ENCODE peak calls at places on chromosome 21, in four cellular contexts. B is uterus, G is cardiac muscle cell, M is left ventricle myocardium inferior. A is an unnamed sample. For H3K36me3, the result is how much of the 10 kb centered on the place peaks cover.

GRCh38 chr21:28823464-28823863 is 169.2 kb downstream of the LTN1 start:
- DNase-seq in G (no peak), M (no peak), B (no peak), A (no peak)

GRCh38 chr21:26945916-26946315 is 21.0 kb downstream of the ADAMTS5 start:
- DNase-seq in G (peak), B (peak), M (peak), A (no peak)

GRCh38 chr21:38804617-38805281 is 980 bp upstream of the ETS2 start:
- DNase-seq in M (peak), G (peak), B (peak), A (peak)

GRCh38 chr21:25901580-25901979 is 166.8 kb downstream of the GABPA start:
- DNase-seq in G (no peak), B (no peak), M (no peak), A (no peak)

GRCh38 chr21:16535100-16535418 is 805.3 kb downstream of the USP25 start:
- DNase-seq in B (peak), G (no peak), M (peak), A (peak)

GRCh38 chr21:20207335-20207734 is 790.9 kb upstream of the NCAM2 start:
- DNase-seq in M (no peak), G (no peak), B (no peak), A (no peak)

GRCh38 chr21:19123053-19123452 is 719.5 kb upstream of the TMPRSS15 start:
- DNase-seq in M (no peak), G (no peak), B (no peak), A (no peak)

GRCh38 chr21:32414579-32415358 is 2.3 kb downstream of the EVA1C start:
- DNase-seq in B (no peak), M (no peak), G (no peak), A (no peak)

GRCh38 chr21:33064623-33064996 is 5.3 kb upstream of the OLIG1 start:
- DNase-seq in G (no peak), M (no peak), B (no peak), A (no peak)

GRCh38 chr21:26815197-26815596 is 30.0 kb downstream of the ADAMTS1 start:
- DNase-seq in M (no peak), B (no peak), G (no peak), A (no peak)

GRCh38 chr21:36288651-36289243 is 31.2 kb upstream of the MORC3 start:
- DNase-seq in G (no peak), B (no peak), M (no peak), A (peak)

GRCh38 chr21:28333455-28334108 is 659.1 kb downstream of the LTN1 start:
- DNase-seq in M (no peak), G (no peak), B (no peak), A (no peak)

GRCh38 chr21:38527737-38528136 is 29.5 kb upstream of the ERG start:
- DNase-seq in B (no peak), M (no peak), G (no peak), A (no peak)

GRCh38 chr21:28605138-28605537 is 387.5 kb downstream of the LTN1 start:
- DNase-seq in G (peak), B (no peak), M (no peak), A (no peak)

GRCh38 chr21:39029086-39029772 is 154.0 kb downstream of the PSMG1 start:
- DNase-seq in B (no peak), M (no peak), G (peak), A (no peak)

GRCh38 chr21:24693779-24694178 is 913.5 kb downstream of the MRPL39 start:
- DNase-seq in B (no peak), M (no peak), G (no peak), A (no peak)

GRCh38 chr21:36079010-36079649 is 9.3 kb downstream of the CBR1 start:
- DNase-seq in G (no peak), B (no peak), M (no peak), A (no peak)

GRCh38 chr21:25670726-25671125 is 31.7 kb downstream of the JAM2 start:
- DNase-seq in M (no peak), B (no peak), G (no peak), A (no peak)

GRCh38 chr21:39188521-39189139 is 5.4 kb upstream of the PSMG1 start:
- DNase-seq in G (no peak), B (no peak), M (no peak), A (no peak)

GRCh38 chr21:39006653-39007417 is 176.4 kb downstream of the PSMG1 start:
- DNase-seq in M (peak), B (peak), G (no peak), A (peak)

GRCh38 chr21:17930102-17930501 is 110.9 kb upstream of the C21orf91 start:
- DNase-seq in B (no peak), M (no peak), G (no peak), A (no peak)

DNA sequence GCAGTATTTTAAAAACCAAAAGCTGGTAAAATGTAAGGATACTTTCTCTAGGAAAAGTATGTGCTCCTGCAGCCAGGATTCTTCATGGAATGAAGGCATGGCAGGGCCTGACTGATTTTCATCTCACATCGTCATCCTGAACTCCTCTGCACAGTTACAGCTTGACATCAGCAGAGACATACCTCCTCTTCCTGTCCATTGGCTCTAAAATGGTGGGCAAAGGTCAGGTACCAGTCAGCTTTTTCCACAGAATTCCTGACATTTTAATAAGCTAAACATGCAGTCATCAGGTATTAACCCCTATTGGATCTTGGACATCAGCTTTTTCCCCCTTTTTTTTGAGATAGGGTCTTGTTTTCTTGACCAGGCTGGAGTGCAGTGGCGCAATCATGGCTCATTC is 5.8 kb downstream of the PCNT start:
- DNase-seq in B (no peak), G (no peak), M (no peak), A (no peak)
- H3K36me3 ChIP-seq in B (under half), G (under half), M (under half), A (half or more)

GRCh38 chr21:43694437-43695079 is 24.4 kb upstream of the PDXK start:
- DNase-seq in B (no peak), G (no peak), M (no peak), A (no peak)
- H3K36me3 ChIP-seq in B (under half), G (under half), M (half or more), A (half or more)

GRCh38 chr21:46349134-46349760 is 25.3 kb downstream of the PCNT start:
- DNase-seq in B (no peak), G (no peak), M (no peak), A (no peak)
- H3K36me3 ChIP-seq in B (under half), G (under half), M (half or more), A (half or more)

GRCh38 chr21:46344219-46344915 is 20.4 kb downstream of the PCNT start:
- DNase-seq in G (no peak), B (no peak), M (no peak), A (no peak)
- H3K36me3 ChIP-seq in G (under half), B (under half), M (under half), A (under half)

DNA sequence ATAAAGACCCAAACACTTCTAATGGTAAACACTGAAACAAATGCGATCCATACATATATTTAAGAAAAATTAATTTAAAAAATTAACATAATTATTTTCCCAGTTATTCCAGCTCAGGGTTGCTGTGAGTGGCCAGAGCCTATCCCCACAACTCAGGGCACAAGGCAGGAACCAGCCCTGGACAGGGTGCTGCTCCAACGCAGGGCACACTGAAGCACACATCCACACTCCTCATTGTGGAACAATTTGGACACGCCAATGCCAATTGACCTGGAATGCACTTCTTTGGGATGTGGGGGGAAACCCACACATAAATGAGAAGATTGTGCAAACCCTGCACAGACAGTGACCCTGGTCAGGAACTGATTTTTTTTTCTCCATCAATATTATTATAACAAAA is 23.4 kb downstream of the SAMSN1 start:
- DNase-seq in G (no peak), M (no peak), B (no peak), A (no peak)
- H3K36me3 ChIP-seq in G (under half), M (under half), B (under half), A (under half)

GRCh38 chr21:41750051-41750450 is 16.8 kb downstream of the RIPK4 start:
- DNase-seq in B (no peak), M (no peak), G (no peak), A (no peak)
- H3K36me3 ChIP-seq in B (under half), M (under half), G (under half), A (under half)

DNA sequence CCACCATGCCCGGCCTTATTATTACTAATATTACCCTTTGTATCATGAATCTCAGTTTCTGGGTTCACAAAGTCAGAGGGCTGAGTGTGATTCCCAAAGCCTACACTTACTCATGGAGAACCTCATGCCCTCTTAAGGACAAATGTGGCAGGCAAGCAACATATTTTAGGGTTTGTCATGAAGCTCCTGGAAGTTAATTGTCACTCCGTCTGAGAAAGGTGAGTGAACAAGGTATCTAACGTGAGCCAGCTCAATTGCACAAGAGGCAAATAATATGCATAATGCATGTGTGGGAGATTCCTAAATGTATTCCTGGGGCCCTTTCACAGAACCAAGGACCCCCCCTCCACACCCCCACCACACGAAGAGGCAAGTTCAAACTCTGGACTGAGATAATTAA is 10.1 kb upstream of the TIAM1 start:
- DNase-seq in G (no peak), M (no peak), B (no peak), A (no peak)
- H3K36me3 ChIP-seq in G (under half), M (under half), B (under half), A (under half)

GRCh38 chr21:34817821-34818662 is 149.2 kb downstream of the CLIC6 start:
- DNase-seq in M (no peak), B (no peak), G (no peak), A (no peak)

GRCh38 chr21:34820051-34820450 is 151.3 kb downstream of the CLIC6 start:
- DNase-seq in G (no peak), M (no peak), B (no peak), A (no peak)

GRCh38 chr21:34819357-34819999 is 150.7 kb downstream of the CLIC6 start:
- DNase-seq in M (no peak), B (no peak), G (no peak), A (no peak)

GRCh38 chr21:34815831-34816700 is 147.3 kb downstream of the CLIC6 start:
- DNase-seq in M (no peak), G (no peak), B (no peak), A (no peak)

DNA sequence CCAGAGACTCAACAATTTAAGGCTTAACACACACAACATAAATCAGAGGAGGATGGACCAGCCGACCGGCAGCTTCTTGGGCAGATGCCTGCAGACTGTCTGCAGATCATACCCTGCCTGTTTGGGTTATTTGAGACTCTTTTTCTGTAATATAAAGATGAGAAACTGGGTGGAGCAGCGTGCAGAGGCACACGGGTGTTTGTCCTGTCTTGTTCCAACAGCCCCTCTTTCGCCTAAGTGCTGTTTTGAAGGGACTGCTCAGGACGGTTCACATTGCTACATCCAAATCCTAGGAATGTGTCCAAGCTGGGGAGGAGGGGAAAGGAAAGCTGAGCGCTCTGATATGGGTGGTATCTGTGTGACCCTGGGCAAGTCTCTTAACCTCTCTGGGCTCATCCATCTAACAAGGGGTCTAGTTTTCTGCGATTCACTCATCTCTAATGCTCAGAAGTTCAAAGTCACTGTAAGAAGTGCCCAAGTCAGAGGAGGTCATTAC is 149.9 kb downstream of the CLIC6 start:
- DNase-seq in G (no peak), B (no peak), M (no peak), A (no peak)
- H3K36me3 ChIP-seq in G (under half), B (under half), M (under half), A (half or more)

GRCh38 chr21:37370152-37371040 is 3.8 kb downstream of the DYRK1A start:
- DNase-seq in M (no peak), B (no peak), G (no peak), A (no peak)
- H3K36me3 ChIP-seq in M (under half), B (under half), G (under half), A (under half)